ENCODE peak calls at places on chromosomes 7 and 10, in nine cellular contexts. B, I, N, S, D, L, K, Q and C are unnamed samples. For H3K27me3, the result is how much of the 10 kb centered on the place peaks cover.

GRCh38 chr7:107208046-107208458 is 39.2 kb downstream of the HBP1 start:
- DNase-seq in Q (no peak), L (no peak), B (no peak), D (no peak), I (no peak), N (no peak), S (no peak), K (no peak), C (no peak)

GRCh38 chr7:108603922-108604684 is 34.4 kb downstream of the DNAJB9 start:
- DNase-seq in N (no peak), L (no peak), Q (no peak), D (no peak), I (no peak), K (no peak), B (no peak), S (no peak), C (no peak)

GRCh38 chr7:130913721-130914588 is 179.9 kb upstream of the KLF14 start:
- DNase-seq in Q (peak), K (no peak), B (no peak), I (no peak), N (no peak), S (no peak), L (no peak), D (no peak), C (no peak)

GRCh38 chr7:13042605-13043236 is 355.3 kb downstream of the ARL4A start:
- DNase-seq in N (no peak), I (no peak), D (peak), B (peak), L (no peak), S (no peak), Q (no peak), K (no peak), C (no peak)

GRCh38 chr7:55472928-55473725 is 99.2 kb downstream of the VOPP1 start:
- DNase-seq in D (no peak), Q (no peak), I (no peak), K (peak), B (no peak), S (no peak), N (no peak), L (peak), C (no peak)

GRCh38 chr10:24435374-24435773 is 226.4 kb downstream of the KIAA1217 start:
- DNase-seq in N (no peak), S (no peak), B (no peak), Q (no peak), D (no peak), I (no peak), L (no peak), K (no peak), C (no peak)

GRCh38 chr7:141028767-141029166 is 14.0 kb upstream of the MRPS33 start:
- DNase-seq in B (no peak), S (no peak), D (no peak), L (no peak), K (no peak), N (no peak), Q (no peak), I (no peak), C (no peak)

GRCh38 chr7:68414631-68415425 is 1183.4 kb upstream of the AUTS2 start:
- DNase-seq in B (no peak), N (no peak), I (no peak), K (no peak), D (no peak), L (no peak), S (no peak), Q (no peak), C (no peak)

GRCh38 chr7:68009716-68010115 is 1013.1 kb downstream of the TYW1 start:
- DNase-seq in D (no peak), K (no peak), I (no peak), B (no peak), N (no peak), L (no peak), S (no peak), Q (no peak), C (no peak)

GRCh38 chr7:69476416-69476815 is 121.9 kb upstream of the AUTS2 start:
- DNase-seq in K (no peak), L (no peak), S (no peak), D (no peak), Q (no peak), B (no peak), N (no peak), I (no peak), C (no peak)

GRCh38 chr10:102596506-102596971 is 47.7 kb upstream of the TRIM8 start:
- DNase-seq in Q (peak), N (peak), B (peak), S (no peak), I (no peak), D (no peak), K (peak), L (peak), C (peak)

GRCh38 chr7:114083714-114084113 is 164.9 kb upstream of the PPP1R3A start:
- DNase-seq in S (no peak), D (no peak), N (no peak), I (no peak), B (no peak), Q (no peak), L (no peak), K (no peak), C (peak)

GRCh38 chr7:114082934-114083647 is 164.3 kb upstream of the PPP1R3A start:
- DNase-seq in N (no peak), D (no peak), K (peak), I (no peak), L (peak), B (no peak), S (peak), Q (peak), C (peak)

GRCh38 chr7:114084381-114085312 is 165.8 kb upstream of the PPP1R3A start:
- DNase-seq in D (no peak), K (peak), I (peak), L (peak), N (no peak), S (peak), B (no peak), Q (peak), C (peak)

GRCh38 chr7:114081606-114082425 is 163.0 kb upstream of the PPP1R3A start:
- DNase-seq in D (no peak), I (no peak), N (no peak), L (no peak), B (peak), S (no peak), K (no peak), Q (no peak), C (peak)

DNA sequence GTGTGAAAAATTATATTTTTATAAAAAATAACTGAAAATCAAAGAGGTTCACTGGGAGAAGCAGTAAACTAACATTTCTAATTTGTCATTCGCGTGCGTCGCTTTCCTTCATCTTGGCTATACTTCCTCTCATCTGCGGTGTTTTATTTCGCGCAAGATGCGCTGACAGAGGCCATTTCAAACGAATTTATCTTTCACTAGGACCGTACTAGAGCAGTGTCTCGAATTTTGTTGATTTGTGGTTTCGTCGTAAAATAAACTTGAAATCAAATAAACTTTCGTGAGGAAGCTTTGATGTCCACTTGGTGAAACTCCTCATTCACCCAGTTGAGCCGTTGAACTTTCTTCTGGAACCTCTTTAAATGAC is 163.7 kb upstream of the PPP1R3A start:
- DNase-seq in L (no peak), S (no peak), I (no peak), D (no peak), K (no peak), B (no peak), Q (no peak), N (no peak), C (no peak)
- H3K27me3 ChIP-seq in L (under half), S (under half), I (under half), D (under half), K (under half), B (under half), Q (under half), N (under half), C (half or more)

GRCh38 chr7:7181519-7182155 is 707 bp upstream of the C1GALT1 start:
- DNase-seq in Q (peak), K (peak), B (peak), I (peak), L (peak), D (no peak), S (peak), N (peak), C (peak)

GRCh38 chr7:7183061-7183832 is 903 bp downstream of the C1GALT1 start:
- DNase-seq in D (no peak), N (peak), Q (peak), L (peak), B (no peak), I (peak), K (peak), S (peak), C (peak)

GRCh38 chr7:7182156-7183060 is at the start of gene C1GALT1:
- DNase-seq in I (peak), B (peak), K (peak), L (peak), N (peak), S (peak), Q (peak), D (peak), C (peak)

GRCh38 chr7:7178906-7179305 is 3.4 kb upstream of the C1GALT1 start:
- DNase-seq in I (no peak), L (no peak), Q (no peak), S (no peak), D (peak), K (no peak), N (no peak), B (no peak), C (no peak)

DNA sequence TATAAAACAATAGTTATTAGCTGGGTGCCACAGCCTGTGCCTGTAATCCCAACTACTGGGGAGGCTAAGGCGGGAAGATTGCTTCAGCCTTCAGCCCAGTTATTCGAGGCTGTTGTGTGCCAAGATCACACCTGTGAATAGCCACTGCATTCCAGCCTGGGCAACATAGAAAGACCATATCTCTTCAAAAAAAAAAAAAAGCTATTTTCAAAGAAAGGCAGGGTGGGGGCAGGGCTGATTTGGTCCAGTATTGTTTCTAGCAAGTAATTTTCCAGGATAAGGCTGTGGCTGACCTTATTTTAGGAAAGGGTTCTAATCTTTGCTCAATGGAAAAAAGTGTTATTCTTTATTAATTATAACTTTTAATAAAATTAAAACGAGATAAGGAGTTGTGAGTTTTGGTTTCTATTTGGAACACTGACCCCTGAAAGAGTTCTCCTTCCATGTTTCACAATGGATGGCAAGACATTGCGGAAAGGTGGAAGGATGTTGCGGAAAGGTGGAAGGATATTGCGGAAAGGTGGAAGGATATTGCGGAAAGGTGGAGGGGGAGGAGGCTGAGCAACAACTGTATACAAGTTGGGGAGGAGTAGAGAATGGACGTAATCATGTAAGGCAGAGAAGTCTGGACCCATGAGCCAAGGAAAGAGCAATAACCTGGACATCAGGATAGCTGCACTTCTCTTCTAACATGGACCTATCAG is 1.5 kb upstream of the C1GALT1 start:
- DNase-seq in S (no peak), L (no peak), I (no peak), D (no peak), B (no peak), K (no peak), Q (no peak), N (no peak), C (no peak)
- H3K4me3 ChIP-seq in S (no peak), L (no peak), I (peak), D (no peak), B (peak), K (no peak), Q (no peak), N (no peak), C (no peak)

DNA sequence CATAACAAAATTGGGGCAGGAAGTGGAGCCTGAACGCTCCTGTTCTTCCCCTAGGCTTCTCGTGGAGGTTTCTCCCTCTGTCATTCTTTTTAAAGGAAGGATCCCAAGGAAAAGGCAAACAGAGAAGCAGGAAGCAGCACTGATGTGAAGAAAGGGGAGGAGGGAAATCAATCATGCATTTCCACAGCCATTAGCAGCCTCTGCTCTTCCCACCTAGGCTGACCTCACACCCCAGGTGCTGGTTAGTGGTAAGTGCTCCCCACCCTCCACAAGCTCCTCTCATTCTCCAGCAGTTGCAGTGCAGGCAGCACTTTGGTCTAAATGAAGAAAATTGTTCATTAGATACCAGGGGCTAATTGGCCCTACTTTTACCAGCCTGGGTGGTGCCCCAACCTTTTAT is 2.6 kb downstream of the CRHR2 start:
- DNase-seq in N (no peak), L (no peak), S (no peak), I (no peak), K (no peak), Q (no peak), D (peak), B (no peak), C (no peak)
- H3K27me3 ChIP-seq in N (under half), L (under half), S (under half), I (under half), K (under half), Q (under half), D (under half), B (half or more), C (under half)

GRCh38 chr7:77338883-77339629 is 77.1 kb downstream of the GSAP start:
- DNase-seq in I (no peak), D (no peak), S (no peak), N (no peak), K (no peak), Q (no peak), L (no peak), B (no peak), C (no peak)

GRCh38 chr7:77337456-77337990 is 78.6 kb downstream of the GSAP start:
- DNase-seq in S (no peak), B (no peak), N (no peak), I (no peak), Q (no peak), L (no peak), K (no peak), D (no peak), C (no peak)

GRCh38 chr7:77338260-77338659 is 77.9 kb downstream of the GSAP start:
- DNase-seq in N (no peak), S (no peak), I (no peak), Q (no peak), K (no peak), L (no peak), B (no peak), D (no peak), C (no peak)

GRCh38 chr7:77335581-77335980 is 80.6 kb downstream of the GSAP start:
- DNase-seq in Q (no peak), D (no peak), K (no peak), L (no peak), N (no peak), S (no peak), I (no peak), B (no peak), C (no peak)

GRCh38 chr7:77339726-77340125 is 76.4 kb downstream of the GSAP start:
- DNase-seq in I (no peak), S (no peak), N (no peak), Q (no peak), D (no peak), L (no peak), B (no peak), K (no peak), C (no peak)
- H3K4me3 ChIP-seq in I (no peak), S (no peak), N (no peak), Q (no peak), D (no peak), L (no peak), B (no peak), K (no peak), C (no peak)

DNA sequence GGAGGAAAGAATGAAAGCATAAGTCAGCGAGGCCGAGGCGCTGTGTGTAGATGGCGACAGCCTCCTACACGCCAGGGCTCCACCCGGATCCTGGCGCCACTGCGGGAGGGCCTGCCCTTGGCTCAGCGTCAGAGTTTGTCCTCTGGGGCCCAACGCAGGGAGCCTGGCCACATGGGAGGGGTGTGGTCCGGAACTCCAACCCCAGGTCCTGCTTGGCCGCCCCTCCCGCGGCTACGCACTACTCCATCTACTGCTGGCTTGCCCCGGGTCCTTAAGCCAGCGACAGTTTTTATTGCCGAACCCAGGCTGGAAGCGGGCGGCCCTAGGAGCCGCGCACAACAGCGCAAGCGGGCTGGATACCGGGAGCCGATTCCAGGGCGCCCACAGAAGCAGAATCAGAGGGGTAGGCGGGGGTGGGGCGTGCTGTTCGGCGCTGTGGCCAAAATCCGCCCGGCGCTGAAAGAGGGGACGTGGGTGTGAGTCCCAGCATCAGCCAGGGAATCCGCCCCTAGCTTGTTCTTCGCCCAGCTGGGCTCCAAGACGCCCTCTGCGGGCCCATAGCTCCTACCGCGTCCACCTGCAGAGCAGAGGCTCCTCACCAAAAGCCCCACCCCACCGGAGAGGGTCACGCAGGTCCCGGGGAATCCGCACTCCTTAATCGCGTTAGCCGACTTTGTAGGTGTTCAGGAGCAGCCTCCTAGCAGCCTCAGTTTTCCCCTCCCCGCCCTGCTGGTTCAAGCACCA is 4.5 kb downstream of the KAZALD1 start:
- DNase-seq in D (no peak), S (peak), B (peak), L (peak), Q (peak), K (peak), I (peak), N (peak), C (peak)
- H3K27me3 ChIP-seq in D (under half), S (under half), B (under half), L (under half), Q (under half), K (under half), I (under half), N (under half), C (half or more)

GRCh38 chr10:30349967-30350735 is 1.1 kb upstream of the MTPAP start:
- DNase-seq in B (no peak), N (no peak), S (no peak), L (no peak), D (no peak), I (no peak), Q (no peak), K (no peak), C (no peak)

GRCh38 chr10:30345611-30346010 is 3.5 kb downstream of the MTPAP start:
- DNase-seq in D (no peak), K (no peak), S (no peak), B (no peak), L (no peak), I (no peak), N (no peak), Q (no peak), C (no peak)

GRCh38 chr10:30346135-30346534 is 2.9 kb downstream of the MTPAP start:
- DNase-seq in I (no peak), K (no peak), S (no peak), D (no peak), B (no peak), Q (no peak), L (no peak), N (no peak), C (no peak)

GRCh38 chr10:30346615-30347014 is 2.5 kb downstream of the MTPAP start:
- DNase-seq in L (no peak), Q (no peak), N (no peak), D (no peak), K (no peak), B (no peak), I (no peak), S (no peak), C (no peak)

DNA sequence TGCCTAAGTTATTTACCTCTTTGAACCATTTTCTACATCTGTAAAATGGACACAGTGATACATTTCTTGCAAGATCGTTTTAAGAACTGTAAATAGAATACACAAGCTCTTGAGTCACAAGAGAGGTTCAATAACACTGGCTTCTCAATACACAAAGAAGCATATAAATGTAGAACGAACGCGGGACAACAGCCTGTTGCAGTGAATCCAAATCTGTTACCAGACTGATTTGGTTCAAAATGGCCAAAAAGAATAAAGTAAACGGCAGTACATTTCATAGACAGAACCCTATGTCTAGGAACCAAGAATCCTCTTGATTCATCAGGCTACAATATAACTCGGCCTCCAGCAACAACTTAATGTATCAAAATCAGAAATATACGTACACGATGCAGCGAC is 701 bp downstream of the MTPAP start:
- DNase-seq in L (no peak), N (no peak), D (no peak), I (no peak), Q (no peak), K (no peak), B (no peak), S (no peak), C (no peak)
- H3K4me3 ChIP-seq in L (peak), N (peak), D (peak), I (peak), Q (peak), K (peak), B (peak), S (peak), C (peak)